ENCODE peak calls at places on chromosome 16, in six cellular contexts. L, V, S, M, U and D are unnamed samples.

GRCh38 chr16:28826141-28826540 is 3.3 kb downstream of the ATXN2L start:
- DNase-seq in L (no peak), V (no peak), S (no peak), M (peak), U (no peak), D (no peak)

GRCh38 chr16:76278976-76279375 is 1.8 kb downstream of the CNTNAP4 start:
- DNase-seq in L (no peak), V (no peak), S (peak), M (peak), U (no peak), D (no peak)

GRCh38 chr16:77212736-77213541 is 13.7 kb downstream of the SYCE1L start:
- DNase-seq in L (peak), V (peak), S (peak), M (peak), U (no peak), D (no peak)

GRCh38 chr16:2033057-2033911 is 6.6 kb downstream of the NHERF2 start:
- DNase-seq in L (no peak), V (no peak), S (no peak), M (no peak), U (no peak), D (peak)

GRCh38 chr16:52786105-52786504 is 239.2 kb upstream of the TOX3 start:
- DNase-seq in L (no peak), V (no peak), S (no peak), M (no peak), U (no peak), D (no peak)

GRCh38 chr16:13378151-13378550 is 476.8 kb downstream of the SHISA9 start:
- DNase-seq in L (no peak), V (no peak), S (no peak), M (no peak), U (no peak), D (no peak)

GRCh38 chr16:10851512-10851911 is 25.5 kb upstream of the CIITA start:
- DNase-seq in L (no peak), V (no peak), S (no peak), M (no peak), U (no peak), D (no peak)

GRCh38 chr16:58421529-58421928 is 29.3 kb downstream of the GINS3 start:
- DNase-seq in L (no peak), V (no peak), S (no peak), M (peak), U (no peak), D (no peak)

GRCh38 chr16:64180136-64180900 is 941.5 kb downstream of the CDH11 start:
- DNase-seq in L (no peak), V (no peak), S (no peak), M (no peak), U (no peak), D (no peak)

DNA sequence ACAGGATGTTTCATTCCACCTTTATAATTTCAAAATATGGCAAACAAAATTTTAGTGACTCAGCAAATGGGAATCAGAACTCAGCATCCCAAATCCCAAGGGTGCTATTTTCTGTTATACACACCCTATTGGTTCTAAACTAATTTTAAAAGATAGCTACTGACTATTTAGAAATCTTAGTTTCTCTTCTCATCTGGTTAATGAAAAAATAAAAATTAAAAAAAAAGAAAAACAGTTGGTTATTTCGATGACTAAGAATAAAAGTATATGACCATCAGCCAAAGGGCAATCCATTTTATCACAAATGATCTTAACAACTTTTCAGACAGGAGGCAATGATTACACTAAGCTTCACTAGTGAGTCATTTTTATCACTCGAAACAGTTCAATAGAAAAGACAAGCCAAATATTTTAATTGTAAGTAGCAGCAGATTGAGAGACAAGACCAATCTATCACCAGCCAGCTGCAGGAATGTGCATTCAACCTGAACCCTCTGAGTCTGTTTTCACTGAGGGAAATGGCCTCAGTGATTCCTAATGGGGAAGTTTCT is 15.2 kb downstream of the PHLPP2 start:
- DNase-seq in L (no peak), V (no peak), S (no peak), M (peak), U (no peak), D (no peak)
- TF ChIP-seq CTCF in L (no peak), V (no peak), S (no peak), M (no peak), U (no peak), D (no peak)

GRCh38 chr16:74448990-74449389 is 27.7 kb upstream of the CLEC18B start:
- DNase-seq in L (peak), V (peak), S (no peak), M (peak), U (no peak), D (peak)

GRCh38 chr16:74450967-74451760 is 29.9 kb upstream of the CLEC18B start:
- DNase-seq in L (no peak), V (no peak), S (no peak), M (no peak), U (no peak), D (no peak)

GRCh38 chr16:74450236-74450635 is 29.0 kb upstream of the CLEC18B start:
- DNase-seq in L (no peak), V (no peak), S (no peak), M (no peak), U (no peak), D (no peak)

GRCh38 chr16:74447578-74447977 is 26.3 kb upstream of the CLEC18B start:
- DNase-seq in L (no peak), V (no peak), S (no peak), M (no peak), U (no peak), D (no peak)

DNA sequence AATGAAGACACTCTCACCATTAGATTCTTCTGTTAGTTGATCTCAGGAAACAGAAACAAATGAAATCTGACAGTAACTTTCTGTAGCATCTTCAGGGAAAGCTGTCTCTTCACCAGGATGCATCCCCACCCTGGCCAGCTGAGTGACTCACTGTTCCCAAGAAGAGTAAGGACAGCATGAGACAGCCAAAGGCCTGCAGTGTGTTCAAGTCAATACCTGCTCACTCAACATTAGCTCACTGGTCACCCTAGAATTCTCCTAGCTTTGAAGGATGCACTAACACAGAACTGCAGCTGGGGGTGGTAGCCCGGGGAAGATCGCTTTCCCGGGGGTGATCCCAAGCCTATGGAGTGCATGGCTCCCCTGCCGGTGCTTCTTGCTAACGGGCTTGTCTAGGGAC is 28.2 kb upstream of the CLEC18B start:
- DNase-seq in L (peak), V (no peak), S (no peak), M (peak), U (no peak), D (peak)
- TF ChIP-seq CTCF in L (no peak), V (no peak), S (no peak), M (peak), U (no peak), D (no peak)

GRCh38 chr16:25256821-25257503 is 683 bp downstream of the ZKSCAN2 start:
- DNase-seq in L (peak), V (peak), S (peak), M (peak), U (no peak), D (no peak)
- TF ChIP-seq CTCF in L (no peak), V (no peak), S (peak), M (peak), U (peak), D (peak)

GRCh38 chr16:81885976-81886586 is 107.0 kb downstream of the PLCG2 start:
- DNase-seq in L (peak), V (no peak), S (peak), M (peak), U (no peak), D (no peak)
- TF ChIP-seq CTCF in L (peak), V (peak), S (peak), M (peak), U (peak), D (no peak)

DNA sequence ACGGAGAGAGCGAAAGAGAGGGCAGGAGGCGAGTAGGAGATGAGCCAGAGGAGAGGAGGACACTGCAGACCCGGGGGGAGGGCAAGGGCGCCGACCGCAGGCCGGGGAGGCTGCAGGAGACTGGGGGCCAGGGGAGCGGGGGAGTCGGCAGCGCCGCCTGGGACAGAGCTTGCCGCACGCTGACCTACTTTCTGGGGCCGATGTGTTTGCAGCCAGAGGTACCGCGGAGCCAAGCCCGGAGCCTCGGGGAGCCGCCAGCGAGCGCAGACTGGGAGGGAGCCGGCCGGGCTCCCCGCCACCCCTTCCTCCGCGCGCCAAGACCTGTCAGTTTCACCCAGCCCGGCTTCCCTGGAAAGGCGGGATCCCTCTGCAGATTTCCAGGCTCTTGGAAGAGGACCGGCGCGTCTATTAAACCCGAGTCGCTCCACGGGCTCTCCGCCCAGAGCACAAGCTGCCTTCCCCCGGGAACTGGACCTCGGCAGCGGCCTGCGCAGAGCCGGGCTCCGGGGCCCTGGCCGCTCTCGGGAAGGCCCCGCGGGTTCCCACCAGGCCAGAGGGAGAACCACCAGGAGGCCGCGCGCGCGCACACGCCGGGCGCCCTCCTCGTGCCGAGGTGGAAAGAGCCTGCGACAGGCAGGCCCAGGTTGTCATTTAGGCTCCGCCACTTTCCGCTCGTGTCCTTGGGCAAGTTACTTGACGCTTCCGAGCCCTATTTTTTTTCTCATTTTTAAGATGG is 74.5 kb downstream of the CMC2 start:
- DNase-seq in L (peak), V (peak), S (no peak), M (peak), U (no peak), D (no peak)
- TF ChIP-seq CTCF in L (no peak), V (no peak), S (no peak), M (no peak), U (no peak), D (no peak)